ENCODE peak calls at places on chromosomes 7 and 10, in seven cellular contexts. R is GM12878; G is stimulated activated CD8-positive, alpha-beta memory T cell treated with anti-CD3 and anti-CD28 coated beads, Interleukin-15, amount 100 ng/mL, for 1 hour; T is astrocyte of the spinal cord; Y is ELF-1; O is Kasumi-1; B is NCI-H1436. C is an unnamed sample.

GRCh38 chr7:103877565-103877964 is 111.9 kb downstream of the RELN start:
- DNase-seq in R (no peak), G (no peak), T (no peak), Y (no peak), O (no peak), B (no peak), C (no peak)

GRCh38 chr10:29257106-29257783 is 31.6 kb upstream of the LYZL1 start:
- DNase-seq in R (no peak), G (no peak), T (peak; percentile 88), Y (peak; percentile 56), O (peak; percentile 32), B (no peak), C (no peak)

GRCh38 chr7:116236020-116236630 is 25.8 kb downstream of the TES start:
- DNase-seq in R (no peak), G (peak; percentile 42), T (peak; percentile 71), Y (no peak), O (peak; percentile 48), B (peak; percentile 7), C (peak; percentile 19)

GRCh38 chr10:24872049-24872789 is 80.2 kb downstream of the PRTFDC1 start:
- DNase-seq in R (no peak), G (no peak), T (peak; percentile 48), Y (peak; percentile 10), O (no peak), B (no peak), C (no peak)

GRCh38 chr7:54615-55014 is 137.8 kb upstream of the FAM20C start:
- DNase-seq in R (no peak), G (no peak), T (no peak), Y (no peak), O (no peak), B (no peak), C (no peak)

GRCh38 chr7:118195837-118196474 is 12.0 kb downstream of the LSM8 start:
- DNase-seq in R (no peak), G (peak; percentile 26), T (peak; percentile 72), Y (peak; percentile 7), O (peak; percentile 59), B (peak; percentile 40), C (peak; percentile 33)

GRCh38 chr7:137975223-137975622 is 26.7 kb downstream of the CREB3L2 start:
- DNase-seq in R (no peak), G (no peak), T (peak; percentile 81), Y (no peak), O (peak; percentile 7), B (no peak), C (no peak)

GRCh38 chr7:1136841-1137516 is 23.0 kb downstream of the ZFAND2A start:
- DNase-seq in R (no peak), G (no peak), T (no peak), Y (peak; percentile 41), O (peak; percentile 3), B (no peak), C (no peak)

GRCh38 chr7:142400042-142400441 is 142.2 kb upstream of the PRSS58 start:
- DNase-seq in R (no peak), G (no peak), T (no peak), Y (no peak), O (no peak), B (no peak), C (no peak)

GRCh38 chr7:151721694-151722093 is 155.2 kb downstream of the PRKAG2 start:
- DNase-seq in R (no peak), G (no peak), T (no peak), Y (no peak), O (no peak), B (no peak), C (no peak)

GRCh38 chr10:7601023-7601656 is 65.6 kb downstream of the ITIH5 start:
- DNase-seq in R (no peak), G (no peak), T (no peak), Y (no peak), O (no peak), B (no peak), C (no peak)

GRCh38 chr10:32377458-32378370 is 30.8 kb upstream of the EPC1 start:
- DNase-seq in R (no peak), G (no peak), T (peak; percentile 72), Y (peak; percentile 11), O (peak; percentile 84), B (no peak), C (peak; percentile 18)

GRCh38 chr10:125073996-125074395 is 86.4 kb downstream of the CTBP2 start:
- DNase-seq in R (no peak), G (no peak), T (no peak), Y (no peak), O (no peak), B (no peak), C (no peak)

GRCh38 chr7:40640566-40640965 is 505.8 kb downstream of the SUGCT start:
- DNase-seq in R (no peak), G (no peak), T (peak; percentile 4), Y (no peak), O (no peak), B (no peak), C (no peak)

GRCh38 chr7:139471740-139472353 is 11.6 kb downstream of the KLRG2 start:
- DNase-seq in R (no peak), G (no peak), T (no peak), Y (peak; percentile 47), O (no peak), B (no peak), C (no peak)

GRCh38 chr10:106555599-106555998 is 608.9 kb downstream of the SORCS1 start:
- DNase-seq in R (no peak), G (no peak), T (no peak), Y (peak; percentile 13), O (no peak), B (no peak), C (no peak)